ENCODE peak calls at places on chromosomes 16 and 17, in six cellular contexts. Z, K, R, V, U and Y are unnamed samples.

GRCh38 chr16:11356573-11357331 is 11.5 kb downstream of the RMI2 start:
- DNase-seq in Z (peak), V (peak), R (peak), K (no peak), U (peak), Y (peak)

GRCh38 chr17:19753049-19753444 is 4.9 kb upstream of the ALDH3A1 start:
- DNase-seq in K (no peak), U (no peak), R (no peak), V (peak), Z (peak), Y (no peak)

GRCh38 chr17:59762022-59762825 is 54.8 kb downstream of the VMP1 start:
- DNase-seq in V (no peak), K (no peak), Z (peak), U (no peak), R (no peak), Y (no peak)

GRCh38 chr17:79786930-79787643 is 9.1 kb downstream of the CBX2 start:
- DNase-seq in K (no peak), U (no peak), V (no peak), Z (peak), R (no peak), Y (no peak)

GRCh38 chr17:82444941-82445521 is 5.5 kb downstream of the CYBC1 start:
- DNase-seq in Z (peak), V (no peak), K (peak), R (no peak), U (no peak), Y (no peak)

GRCh38 chr16:24119807-24120206 is 136.3 kb upstream of the CACNG3 start:
- DNase-seq in R (no peak), V (no peak), Z (no peak), U (no peak), K (no peak), Y (no peak)

GRCh38 chr17:40884708-40885512 is at the start of gene KRT20:
- DNase-seq in K (no peak), U (no peak), V (no peak), Z (no peak), R (no peak), Y (no peak)

GRCh38 chr16:88978608-88979346 is 1.8 kb upstream of the CBFA2T3 start:
- DNase-seq in R (no peak), U (no peak), V (no peak), K (no peak), Z (no peak), Y (no peak)

GRCh38 chr16:77238593-77238992 is 39.4 kb downstream of the SYCE1L start:
- DNase-seq in U (no peak), K (no peak), V (no peak), R (no peak), Z (no peak), Y (no peak)

GRCh38 chr16:1345087-1345486 is 6.6 kb downstream of the TSR3 start:
- DNase-seq in K (no peak), Z (no peak), U (no peak), R (no peak), V (no peak), Y (no peak)

GRCh38 chr17:7314719-7315569 is at the start of gene GPS2:
- DNase-seq in U (peak), V (peak), Z (peak), R (peak), K (peak), Y (peak)

GRCh38 chr17:63774982-63775290 is 966 bp downstream of the DDX42 start:
- DNase-seq in V (no peak), Z (no peak), U (no peak), R (no peak), K (no peak), Y (no peak)

GRCh38 chr16:15856901-15857778 is at the start of gene MYH11:
- DNase-seq in V (no peak), U (no peak), R (no peak), K (no peak), Z (no peak), Y (no peak)

GRCh38 chr16:76222853-76223252 is 54.3 kb upstream of the CNTNAP4 start:
- DNase-seq in R (no peak), Z (no peak), U (no peak), V (no peak), K (no peak), Y (no peak)

GRCh38 chr17:1714488-1714979 is 4.4 kb upstream of the TLCD2 start:
- DNase-seq in U (no peak), K (peak), Z (peak), V (peak), R (no peak), Y (no peak)

GRCh38 chr17:8121531-8122390 is 2.1 kb downstream of the HES7 start:
- DNase-seq in R (no peak), Z (peak), U (peak), K (no peak), V (peak), Y (no peak)

GRCh38 chr16:53789159-53789558 is 85.2 kb downstream of the FTO start:
- DNase-seq in R (no peak), K (no peak), Z (no peak), V (no peak), U (no peak), Y (no peak)

GRCh38 chr17:15039366-15039765 is 225.8 kb downstream of the PMP22 start:
- DNase-seq in U (no peak), R (no peak), V (no peak), K (no peak), Z (no peak), Y (no peak)

GRCh38 chr16:15961060-15961511 is 11.7 kb downstream of the ABCC1 start:
- DNase-seq in U (peak), Z (no peak), K (no peak), V (no peak), R (peak), Y (peak)

GRCh38 chr16:54208262-54208661 is 78.3 kb downstream of the IRX3 start:
- DNase-seq in Z (no peak), U (no peak), K (peak), R (no peak), V (no peak), Y (no peak)

GRCh38 chr17:1644493-1645206 is 882 bp downstream of the SCARF1 start:
- DNase-seq in U (no peak), Z (no peak), R (no peak), K (no peak), V (no peak), Y (peak)

DNA sequence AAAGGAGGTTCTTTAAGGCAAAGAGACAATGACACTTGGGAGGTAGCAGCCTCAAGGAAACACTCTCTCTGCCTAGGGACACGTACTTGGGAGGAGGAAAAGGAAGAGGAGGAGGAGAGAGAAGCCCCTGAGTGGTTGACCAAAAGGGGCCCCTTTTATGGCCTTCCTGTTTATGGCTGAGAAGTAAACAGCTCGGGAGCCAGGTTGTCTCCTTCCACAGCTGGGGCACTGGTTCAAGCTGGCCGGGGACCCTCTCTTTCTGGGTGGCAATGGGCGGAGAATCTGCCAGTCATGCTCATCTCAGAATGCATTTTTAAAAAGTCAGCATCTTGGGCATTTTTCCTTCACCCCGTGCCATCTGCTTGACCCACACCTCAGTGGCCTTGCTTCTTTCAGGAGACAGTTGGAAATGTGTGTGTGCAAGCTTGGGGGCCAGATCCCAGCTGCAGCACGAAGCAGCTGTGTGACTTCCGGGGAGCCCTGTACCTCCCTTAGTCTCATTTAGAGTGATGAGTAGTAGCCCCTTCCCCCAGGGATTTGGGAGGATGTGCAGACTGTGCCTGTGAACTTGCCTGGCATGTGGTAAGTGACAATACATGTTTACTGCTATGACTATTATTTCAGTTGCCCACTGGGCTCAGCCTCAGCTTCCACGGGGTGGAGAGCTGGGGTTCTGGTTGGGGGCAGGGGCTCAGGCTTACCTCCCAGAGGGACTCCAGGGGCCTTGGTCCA is 33.8 kb upstream of the SALL1 start:
- DNase-seq in Z (no peak), K (no peak), R (no peak), V (no peak), U (no peak), Y (no peak)
- H3K4me3 ChIP-seq in Z (no peak), K (no peak), R (no peak), V (no peak), U (no peak), Y (no peak)

GRCh38 chr17:17098426-17099035 is 56.3 kb downstream of the MPRIP start:
- DNase-seq in Z (peak), V (no peak), K (no peak), R (no peak), U (no peak), Y (no peak)
- H3K27ac ChIP-seq in Z (peak), V (peak), K (peak), R (no peak), U (no peak), Y (no peak)

DNA sequence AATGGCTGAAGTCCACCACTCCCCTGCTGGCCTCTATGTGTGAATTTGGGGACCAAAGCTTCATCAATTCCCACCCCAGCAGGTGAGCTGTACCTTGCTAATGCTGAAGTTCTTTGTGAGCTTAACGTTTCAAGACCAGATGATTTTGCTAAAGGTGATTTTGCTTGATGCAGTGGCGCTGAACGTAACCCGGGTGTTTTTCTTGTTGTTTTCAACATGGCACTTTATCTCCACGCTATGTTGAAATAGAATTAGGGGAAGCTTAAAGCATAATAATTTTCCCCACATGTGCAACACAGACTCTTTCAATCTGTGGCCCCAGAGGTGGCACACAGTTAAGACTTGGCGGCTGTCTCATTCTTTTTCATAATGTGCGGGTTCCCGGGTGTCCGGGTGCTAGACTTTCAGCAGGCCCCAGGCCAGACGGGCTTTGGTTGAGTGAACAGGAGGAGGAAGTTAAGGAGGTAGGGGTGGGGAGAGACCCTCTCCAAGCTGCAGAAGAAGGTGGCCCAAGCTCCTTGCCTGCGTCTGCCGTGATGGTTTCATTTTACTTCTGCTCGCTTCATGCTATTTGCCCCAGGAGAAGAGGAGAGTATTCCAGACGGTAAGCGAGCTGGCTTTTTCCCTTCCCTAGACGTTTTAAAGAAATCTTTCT is 4.0 kb downstream of the FOXC2 start:
- DNase-seq in R (no peak), Z (no peak), V (no peak), K (peak), U (no peak), Y (no peak)
- H3K4me3 ChIP-seq in R (no peak), Z (no peak), V (peak), K (no peak), U (no peak), Y (no peak)

GRCh38 chr16:67661101-67661661 is 421 bp downstream of the PARD6A start:
- DNase-seq in R (no peak), K (peak), Z (peak), U (no peak), V (no peak), Y (no peak)
- H3K27ac ChIP-seq in R (peak), K (peak), Z (peak), U (peak), V (peak), Y (peak)

GRCh38 chr17:57578608-57578990 is 166.5 kb downstream of the CCDC182 start:
- DNase-seq in U (no peak), V (no peak), K (no peak), Z (no peak), R (no peak), Y (no peak)
- H3K4me3 ChIP-seq in U (no peak), V (no peak), K (no peak), Z (no peak), R (no peak), Y (no peak)